ENCODE peak calls at places on chromosomes 3 and 15, in five cellular contexts. L is vagina, U is transverse colon, D is HCT116, R is stomach. N is an unnamed sample.

GRCh38 chr3:186683996-186684395 is 18.2 kb downstream of the HRG start:
- DNase-seq in L (no peak), D (no peak), U (no peak), R (no peak), N (no peak)

GRCh38 chr15:61974759-61975158 is 85.5 kb downstream of the VPS13C start:
- DNase-seq in U (no peak), L (no peak), D (peak; percentile 8), R (no peak), N (no peak)

GRCh38 chr3:42876401-42876800 is 722 bp upstream of the CYP8B1 start:
- DNase-seq in R (no peak), D (no peak), U (no peak), L (peak; percentile 49), N (no peak)

GRCh38 chr3:80233576-80233975 is 465.8 kb upstream of the ROBO1 start:
- DNase-seq in D (no peak), R (no peak), L (no peak), U (no peak), N (no peak)

GRCh38 chr3:94185753-94186152 is 122.9 kb downstream of the NSUN3 start:
- DNase-seq in R (no peak), D (no peak), L (no peak), U (no peak), N (no peak)

GRCh38 chr3:15120986-15121385 is 22.0 kb upstream of the RBSN start:
- DNase-seq in L (no peak), D (no peak), R (no peak), U (no peak), N (no peak)

GRCh38 chr3:164533275-164533674 is 545.0 kb downstream of the SI start:
- DNase-seq in D (no peak), L (no peak), R (no peak), U (no peak), N (no peak)

GRCh38 chr3:23430781-23431423 is 227.8 kb downstream of the UBE2E2 start:
- DNase-seq in U (no peak), R (no peak), L (no peak), D (no peak), N (no peak)

GRCh38 chr3:170689218-170689874 is 103.5 kb upstream of the SLC7A14 start:
- DNase-seq in U (no peak), L (no peak), R (no peak), D (peak; percentile 16), N (no peak)

GRCh38 chr15:48974865-48975264 is 11.1 kb upstream of the SHC4 start:
- DNase-seq in R (no peak), D (peak; percentile 8), U (no peak), L (no peak), N (no peak)

GRCh38 chr3:169661567-169662214 is 1.8 kb downstream of the MECOM start:
- DNase-seq in D (no peak), U (peak; percentile 53), L (no peak), R (peak; percentile 60), N (no peak)

GRCh38 chr15:41848595-41848994 is 9.9 kb downstream of the PLA2G4B start:
- DNase-seq in L (no peak), D (no peak), R (no peak), U (no peak), N (no peak)

GRCh38 chr3:102025568-102025967 is 176.3 kb downstream of the NFKBIZ start:
- DNase-seq in D (no peak), L (no peak), R (no peak), U (no peak), N (no peak)

GRCh38 chr15:63500265-63501250 is 3.8 kb upstream of the USP3 start:
- DNase-seq in R (peak; percentile 72), D (no peak), L (no peak), U (peak; percentile 31), N (no peak)

GRCh38 chr3:188433526-188433855 is 279.5 kb downstream of the LPP start:
- DNase-seq in U (no peak), R (no peak), L (no peak), D (no peak), N (no peak)

GRCh38 chr15:70802629-70803028 is 39.3 kb upstream of the UACA start:
- DNase-seq in U (no peak), R (no peak), L (no peak), D (no peak), N (no peak)

GRCh38 chr3:128971421-128971820 is 22.5 kb downstream of the CFAP92 start:
- DNase-seq in D (no peak), R (no peak), U (peak; percentile 22), L (no peak), N (no peak)

GRCh38 chr15:29131336-29132109 is 138.1 kb downstream of the NSMCE3 start:
- DNase-seq in U (no peak), L (no peak), R (no peak), D (no peak), N (no peak)

GRCh38 chr3:45631486-45631885 is 36.9 kb downstream of the LIMD1 start:
- DNase-seq in L (no peak), R (no peak), D (no peak), U (no peak), N (no peak)

GRCh38 chr3:45632956-45633355 is 38.4 kb downstream of the LIMD1 start:
- DNase-seq in L (no peak), R (no peak), D (no peak), U (no peak), N (no peak)

GRCh38 chr3:45626096-45626887 is 31.7 kb downstream of the LIMD1 start:
- DNase-seq in R (no peak), D (no peak), L (no peak), U (no peak), N (no peak)

GRCh38 chr3:45630325-45630724 is 35.8 kb downstream of the LIMD1 start:
- DNase-seq in U (no peak), D (no peak), R (no peak), L (no peak), N (no peak)

GRCh38 chr3:45628746-45629145 is 34.2 kb downstream of the LIMD1 start:
- DNase-seq in R (no peak), L (no peak), U (no peak), D (no peak), N (no peak)
- TF ChIP-seq POLR2AphosphoS5 in R (peak; percentile 29), L (no peak), U (peak; percentile 67), D (no peak), N (no peak)

DNA sequence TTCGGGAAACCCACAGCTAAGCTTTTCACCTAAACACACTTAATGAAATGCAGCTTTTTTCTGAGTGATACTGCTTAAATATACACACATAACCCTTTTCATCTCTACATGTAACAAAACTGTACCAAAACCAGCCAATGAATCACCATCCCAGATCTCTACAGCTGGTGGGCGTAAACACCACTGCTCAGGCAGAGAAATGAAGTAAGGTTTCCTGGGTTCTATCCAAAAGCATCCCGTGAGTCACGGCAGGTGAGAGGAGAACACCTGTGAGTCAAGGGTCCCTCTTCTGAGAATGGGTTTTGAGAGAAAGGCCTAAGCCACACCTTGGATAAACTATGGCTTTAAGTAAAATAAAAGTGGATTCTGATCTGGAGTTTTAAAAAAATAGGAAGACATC is 2.6 kb downstream of the CLDN1 start:
- DNase-seq in D (no peak), R (no peak), L (no peak), U (no peak), N (no peak)
- H3K4me3 ChIP-seq in D (no peak overlapping the region), R (no peak overlapping the region), L (peak overlapping the region; percentile 49), U (no peak overlapping the region), N (no peak overlapping the region)

GRCh38 chr3:134463676-134464611 is 21.8 kb downstream of the ANAPC13 start:
- DNase-seq in R (no peak), U (peak; percentile 58), D (no peak), L (no peak), N (peak; percentile 95)
- TF ChIP-seq POLR2AphosphoS5 in R (no peak), U (peak; percentile 61), D (no peak), L (no peak), N (peak; percentile 72)

DNA sequence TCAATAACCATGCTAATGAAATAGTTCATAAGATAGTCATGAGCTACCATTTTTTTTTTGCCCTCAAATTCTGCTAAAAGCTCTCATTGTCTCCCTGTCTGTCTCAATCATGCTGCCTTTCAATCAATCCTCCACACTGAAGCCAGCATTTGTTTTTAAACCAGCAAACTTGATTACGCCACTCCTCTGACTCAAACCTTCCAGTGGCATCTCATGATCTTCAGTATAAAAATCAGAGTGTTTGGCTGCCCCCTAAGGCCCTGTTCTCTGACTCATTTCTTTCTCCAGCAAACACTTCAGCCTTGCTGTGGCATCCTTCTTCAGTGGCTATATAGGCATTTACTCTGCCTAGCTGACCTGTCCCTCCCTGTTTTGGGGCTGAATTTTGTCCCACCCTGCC is 36.0 kb upstream of the EOMES start:
- DNase-seq in D (peak; percentile 10), L (no peak), R (no peak), U (no peak), N (no peak)
- H3K4me3 ChIP-seq in D (no peak overlapping the region), L (no peak overlapping the region), R (no peak overlapping the region), U (no peak overlapping the region), N (no peak overlapping the region)

DNA sequence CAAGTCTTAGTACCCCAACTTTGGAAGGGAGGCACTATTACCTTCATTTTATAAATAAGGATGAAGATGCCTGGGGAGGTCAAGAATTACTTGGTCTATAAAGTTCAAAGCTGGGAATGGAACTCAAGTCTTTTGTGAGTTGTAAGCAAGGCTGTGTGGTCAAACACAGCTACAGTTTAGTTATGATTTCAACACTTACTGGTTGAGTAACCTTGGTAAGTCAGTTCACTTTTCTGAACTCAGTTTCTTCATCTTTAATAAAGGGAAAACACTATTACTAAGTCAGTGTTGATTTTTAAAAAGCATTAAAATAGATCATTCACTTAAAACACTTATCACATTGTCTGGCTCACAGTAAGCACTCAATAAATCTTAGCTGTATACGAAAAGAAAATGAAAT is 200.4 kb upstream of the ADAMTS9 start:
- DNase-seq in U (no peak), D (no peak), L (no peak), R (no peak), N (no peak)
- TF ChIP-seq POLR2AphosphoS5 in U (no peak), D (no peak), L (no peak), R (no peak), N (no peak)

GRCh38 chr3:13135251-13135810 is 62.1 kb upstream of the IQSEC1 start:
- DNase-seq in D (no peak), R (peak; percentile 24), L (no peak), U (no peak), N (no peak)
- H3K4me3 ChIP-seq in D (no peak overlapping the region), R (no peak overlapping the region), L (no peak overlapping the region), U (no peak overlapping the region), N (no peak overlapping the region)

GRCh38 chr15:39613271-39613670 is 32.4 kb downstream of the THBS1 start:
- DNase-seq in L (no peak), D (no peak), U (no peak), R (no peak), N (no peak)
- TF ChIP-seq POLR2AphosphoS5 in L (no peak), D (no peak), U (no peak), R (no peak), N (no peak)

DNA sequence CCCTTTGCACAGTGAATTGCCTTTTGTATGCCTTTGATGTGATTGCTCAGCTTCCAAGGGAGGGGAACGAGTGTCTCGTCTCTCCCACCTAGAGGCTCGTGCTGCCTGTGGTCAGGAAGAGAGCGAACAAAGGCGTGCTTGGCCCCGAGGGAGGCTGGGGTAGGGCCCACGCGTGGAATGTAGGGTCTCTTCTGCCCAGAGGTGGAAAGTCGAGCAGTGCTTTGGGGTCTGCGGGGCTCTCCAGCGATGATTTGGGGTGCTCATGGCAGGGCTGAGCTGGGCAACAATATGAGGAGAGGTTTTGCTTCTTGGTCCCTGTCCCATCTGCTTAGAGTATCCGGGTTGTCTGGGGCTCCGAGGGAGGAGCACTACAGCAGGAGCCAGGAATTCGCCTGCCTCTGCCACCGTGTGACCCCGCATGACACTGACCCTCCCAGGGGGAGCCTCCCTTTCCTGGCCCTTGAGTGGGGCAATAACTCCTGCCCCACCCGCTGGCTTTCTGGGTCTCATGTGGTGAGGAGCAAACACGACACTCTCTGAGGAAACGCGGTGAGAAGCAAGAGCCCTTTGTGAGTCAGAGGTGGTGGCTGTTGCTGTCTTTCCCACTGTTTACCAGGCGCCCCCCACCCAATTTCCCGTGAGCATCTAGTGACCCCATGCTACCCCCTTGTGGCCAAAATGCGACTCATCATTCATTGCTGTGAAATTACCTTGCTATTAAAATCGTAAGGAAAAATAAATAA is 29.6 kb downstream of the CCNL1 start:
- DNase-seq in U (peak; percentile 92), D (peak; percentile 80), L (no peak), R (peak; percentile 63), N (no peak)
- H3K4me3 ChIP-seq in U (no peak overlapping the region), D (peak overlapping the region; percentile 22), L (peak overlapping the region; percentile 17), R (peak overlapping the region; percentile 1), N (peak overlapping the region; percentile 36)

N was measured in esophagus muscularis mucosa.